ENCODE peak calls at places on chromosomes 12 and 14, in four cellular contexts. One of them, this sample, is unnamed.
A peak's percentile ranks its signal among the peaks of the same experiment; 100 is the strongest.

GRCh38 chr12:30417697-30418231 is 277.9 kb downstream of the IPO8 start:
- DNase-seq in A549: no peak
- DNase-seq in HCT116: peak; percentile 44
- DNase-seq in HepG2: no peak
- DNase-seq in this sample: no peak

GRCh38 chr14:26255213-26255612 is 342.6 kb downstream of the NOVA1 start:
- DNase-seq in A549: peak; percentile 25
- DNase-seq in HCT116: no peak
- DNase-seq in HepG2: no peak
- DNase-seq in this sample: peak; percentile 15

GRCh38 chr12:71460318-71460717 is 20.7 kb downstream of the LGR5 start:
- DNase-seq in A549: no peak
- DNase-seq in HCT116: no peak
- DNase-seq in HepG2: no peak
- DNase-seq in this sample: no peak

GRCh38 chr12:2039034-2039433 is 13.8 kb upstream of the CACNA1C start:
- DNase-seq in A549: no peak
- DNase-seq in HCT116: no peak
- DNase-seq in HepG2: no peak
- DNase-seq in this sample: no peak

GRCh38 chr12:106280101-106280500 is 22.4 kb upstream of the TCP11L2 start:
- DNase-seq in A549: no peak
- DNase-seq in HCT116: no peak
- DNase-seq in HepG2: no peak
- DNase-seq in this sample: no peak

GRCh38 chr14:61564623-61565091 is 130.7 kb upstream of the HIF1A start:
- DNase-seq in A549: peak; percentile 84
- DNase-seq in HCT116: peak; percentile 76
- DNase-seq in HepG2: peak; percentile 44
- DNase-seq in this sample: peak; percentile 26

GRCh38 chr12:52681551-52682380 is 1.6 kb upstream of the KRT1 start:
- DNase-seq in A549: no peak
- DNase-seq in HCT116: no peak
- DNase-seq in HepG2: no peak
- DNase-seq in this sample: no peak

GRCh38 chr12:113359133-113359938 is 949 bp downstream of the PLBD2 start:
- DNase-seq in A549: no peak
- DNase-seq in HCT116: no peak
- DNase-seq in HepG2: no peak
- DNase-seq in this sample: peak; percentile 27

GRCh38 chr14:20381341-20381740 is 32.0 kb downstream of the TEP1 start:
- DNase-seq in A549: no peak
- DNase-seq in HCT116: no peak
- DNase-seq in HepG2: no peak
- DNase-seq in this sample: no peak

GRCh38 chr14:59632381-59632780 is 55.8 kb upstream of the CCDC175 start:
- DNase-seq in A549: peak; percentile 39
- DNase-seq in HCT116: peak; percentile 33
- DNase-seq in HepG2: peak; percentile 20
- DNase-seq in this sample: peak; percentile 26

GRCh38 chr12:79737875-79738718 is 47.3 kb upstream of the PAWR start:
- DNase-seq in A549: peak; percentile 79
- DNase-seq in HCT116: peak; percentile 54
- DNase-seq in HepG2: peak; percentile 68
- DNase-seq in this sample: peak; percentile 61

GRCh38 chr14:82190812-82191211 is 657.2 kb upstream of the SEL1L start:
- DNase-seq in A549: no peak
- DNase-seq in HCT116: no peak
- DNase-seq in HepG2: no peak
- DNase-seq in this sample: no peak

GRCh38 chr12:109827566-109828550 is 5.3 kb downstream of the TRPV4 start:
- DNase-seq in A549: no peak
- DNase-seq in HCT116: no peak
- DNase-seq in HepG2: no peak
- DNase-seq in this sample: peak; percentile 88

GRCh38 chr12:68043446-68043845 is 54.2 kb downstream of the IFNG-AS1 start:
- DNase-seq in A549: no peak
- DNase-seq in HCT116: no peak
- DNase-seq in HepG2: no peak
- DNase-seq in this sample: no peak

GRCh38 chr12:11959117-11959823 is 111.5 kb upstream of the BCL2L14 start:
- DNase-seq in A549: peak; percentile 24
- DNase-seq in HCT116: no peak
- DNase-seq in HepG2: peak; percentile 48
- DNase-seq in this sample: no peak

DNA sequence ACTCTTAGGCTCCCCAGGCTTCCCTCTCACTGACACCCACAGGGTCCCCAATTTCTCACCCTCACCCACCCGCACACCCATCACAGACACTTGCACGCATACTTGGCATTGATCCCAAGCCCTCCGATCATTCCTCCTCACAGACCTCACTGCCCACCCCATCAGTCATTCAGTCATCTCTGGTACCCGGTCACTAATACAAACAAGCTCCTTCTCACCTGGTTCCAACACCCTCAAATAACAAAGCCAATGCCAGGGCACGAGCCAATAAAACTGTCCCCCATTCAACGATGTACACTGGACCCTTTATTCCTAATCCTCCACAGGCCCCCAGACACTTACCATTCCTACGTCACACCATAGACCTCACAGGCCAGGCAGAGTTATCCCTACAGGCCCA is 2.3 kb downstream of the ZNF605 start:
- DNase-seq in A549: no peak
- DNase-seq in HCT116: no peak
- DNase-seq in HepG2: no peak
- DNase-seq in this sample: no peak
- H3K4me3 ChIP-seq in A549: no peak overlapping the region
- H3K4me3 ChIP-seq in HCT116: no peak overlapping the region
- H3K4me3 ChIP-seq in HepG2: no peak overlapping the region
- H3K4me3 ChIP-seq in this sample: no peak overlapping the region

DNA sequence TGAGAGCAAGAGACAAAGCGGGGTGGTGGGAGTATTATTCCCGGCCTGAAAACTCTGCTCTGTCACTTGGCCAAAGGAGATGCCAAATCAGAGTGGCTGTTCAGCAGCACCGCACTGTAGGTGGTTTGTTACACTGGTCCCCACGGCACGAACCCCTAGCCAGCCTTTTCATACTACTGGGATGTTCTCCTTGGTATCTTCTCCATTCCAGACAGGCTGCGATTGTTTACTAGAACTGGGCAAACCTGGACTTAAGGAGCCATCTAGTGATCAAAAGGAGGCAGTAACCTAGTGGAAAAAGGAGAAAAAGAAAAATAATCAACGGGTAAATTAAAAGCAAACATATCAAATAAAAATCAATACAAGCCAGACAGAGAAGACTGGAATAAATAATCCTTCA is 58.9 kb upstream of the TMTC2 start:
- DNase-seq in A549: peak; percentile 59
- DNase-seq in HCT116: peak; percentile 26
- DNase-seq in HepG2: peak; percentile 21
- DNase-seq in this sample: peak; percentile 32
- TF ChIP-seq CTCF in A549: peak; percentile 55
- TF ChIP-seq CTCF in HCT116: peak; percentile 56
- TF ChIP-seq CTCF in HepG2: peak; percentile 62
- TF ChIP-seq CTCF in this sample: peak; percentile 40

GRCh38 chr12:81596558-81596957 is 162.6 kb downstream of the PPFIA2 start:
- DNase-seq in A549: no peak
- DNase-seq in HCT116: no peak
- DNase-seq in HepG2: no peak
- DNase-seq in this sample: no peak
- TF ChIP-seq MAX in A549: no peak
- TF ChIP-seq MAX in HCT116: no peak
- TF ChIP-seq MAX in HepG2: no peak
- TF ChIP-seq MAX in this sample: no peak

GRCh38 chr12:4938900-4939299 is 29.2 kb downstream of the KCNA1 start:
- DNase-seq in A549: no peak
- DNase-seq in HCT116: no peak
- DNase-seq in HepG2: no peak
- DNase-seq in this sample: no peak
- H3K4me3 ChIP-seq in A549: no peak overlapping the region
- H3K4me3 ChIP-seq in HCT116: no peak overlapping the region
- H3K4me3 ChIP-seq in HepG2: no peak overlapping the region
- H3K4me3 ChIP-seq in this sample: no peak overlapping the region

GRCh38 chr12:89187507-89187906 is 164.8 kb downstream of the DUSP6 start:
- DNase-seq in A549: no peak
- DNase-seq in HCT116: no peak
- DNase-seq in HepG2: no peak
- DNase-seq in this sample: no peak
- TF ChIP-seq CTCF in A549: no peak
- TF ChIP-seq CTCF in HCT116: no peak
- TF ChIP-seq CTCF in HepG2: no peak
- TF ChIP-seq CTCF in this sample: no peak

GRCh38 chr12:92597997-92598396 is 104.8 kb upstream of the PLEKHG7 start:
- DNase-seq in A549: peak; percentile 38
- DNase-seq in HCT116: no peak
- DNase-seq in HepG2: no peak
- DNase-seq in this sample: no peak

GRCh38 chr12:92597118-92597517 is 105.7 kb upstream of the PLEKHG7 start:
- DNase-seq in A549: no peak
- DNase-seq in HCT116: no peak
- DNase-seq in HepG2: no peak
- DNase-seq in this sample: no peak

GRCh38 chr12:92595663-92596062 is 107.1 kb upstream of the PLEKHG7 start:
- DNase-seq in A549: no peak
- DNase-seq in HCT116: no peak
- DNase-seq in HepG2: no peak
- DNase-seq in this sample: no peak

GRCh38 chr12:92596388-92596787 is 106.4 kb upstream of the PLEKHG7 start:
- DNase-seq in A549: peak; percentile 30
- DNase-seq in HCT116: no peak
- DNase-seq in HepG2: no peak
- DNase-seq in this sample: no peak

DNA sequence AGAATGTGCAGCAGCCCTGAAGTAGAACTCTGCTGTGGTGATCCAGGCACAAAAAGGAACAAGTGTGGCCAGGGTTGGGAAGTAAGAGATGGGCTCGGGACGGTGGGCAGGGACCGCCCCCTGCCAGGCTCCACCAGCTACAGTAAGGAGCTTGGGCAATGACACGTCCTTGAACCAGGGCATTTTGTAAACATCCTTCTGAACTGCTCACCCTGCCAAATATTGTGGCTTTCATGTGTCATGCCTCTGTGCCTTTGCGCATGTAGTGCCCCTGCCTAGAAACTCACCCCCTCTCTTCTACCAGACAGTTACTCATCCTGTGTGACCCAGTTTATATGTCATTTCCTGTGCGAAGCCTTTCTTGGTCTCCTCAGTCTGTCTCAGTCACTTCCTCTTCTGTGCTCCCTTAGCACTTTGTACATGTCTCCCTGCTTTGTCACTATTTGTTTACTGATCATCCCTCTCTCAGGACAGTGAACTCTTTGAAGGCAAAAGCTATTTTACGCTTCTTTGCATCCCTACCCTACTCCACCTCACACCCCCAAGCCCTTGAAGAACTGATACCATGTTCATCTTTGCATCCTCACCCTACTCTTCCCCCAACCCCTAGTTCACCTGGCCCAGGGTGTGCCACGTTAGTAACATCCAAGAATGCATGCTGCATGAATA is 108.9 kb upstream of the PLEKHG7 start:
- DNase-seq in A549: peak; percentile 97
- DNase-seq in HCT116: no peak
- DNase-seq in HepG2: peak; percentile 54
- DNase-seq in this sample: peak; percentile 91
- TF ChIP-seq MAX in A549: peak; percentile 83
- TF ChIP-seq MAX in HCT116: no peak
- TF ChIP-seq MAX in HepG2: no peak
- TF ChIP-seq MAX in this sample: peak; percentile 38